ENCODE peak calls at places on chromosome 10, in seven cellular contexts. One of them, this sample, is unnamed. For H3K27me3, the result is how much of the 10 kb centered on the place peaks cover.

GRCh38 chr10:103696411-103697145 is 158.8 kb downstream of the SH3PXD2A start:
- DNase-seq in BE2C: peak
- DNase-seq in sigmoid colon: peak
- DNase-seq in PC-9: peak
- DNase-seq in DND-41: peak
- DNase-seq in astrocyte: peak
- DNase-seq in heart right ventricle: peak
- DNase-seq in this sample: peak

GRCh38 chr10:123044391-123044790 is 35.6 kb downstream of the ACADSB start:
- DNase-seq in BE2C: no peak
- DNase-seq in sigmoid colon: no peak
- DNase-seq in PC-9: peak
- DNase-seq in DND-41: no peak
- DNase-seq in astrocyte: no peak
- DNase-seq in heart right ventricle: no peak
- DNase-seq in this sample: no peak

GRCh38 chr10:47346572-47347302 is 1.4 kb upstream of the RBP3 start:
- DNase-seq in BE2C: no peak
- DNase-seq in sigmoid colon: no peak
- DNase-seq in PC-9: peak
- DNase-seq in DND-41: no peak
- DNase-seq in astrocyte: no peak
- DNase-seq in heart right ventricle: no peak
- DNase-seq in this sample: no peak

GRCh38 chr10:42630537-42631134 is 7.7 kb downstream of the ZNF33B start:
- DNase-seq in BE2C: no peak
- DNase-seq in sigmoid colon: no peak
- DNase-seq in PC-9: no peak
- DNase-seq in DND-41: no peak
- DNase-seq in astrocyte: no peak
- DNase-seq in heart right ventricle: no peak
- DNase-seq in this sample: no peak

GRCh38 chr10:30931094-30931493 is 100.6 kb downstream of the ZNF438 start:
- DNase-seq in BE2C: no peak
- DNase-seq in sigmoid colon: no peak
- DNase-seq in PC-9: no peak
- DNase-seq in DND-41: no peak
- DNase-seq in astrocyte: no peak
- DNase-seq in heart right ventricle: no peak
- DNase-seq in this sample: no peak

GRCh38 chr10:102310356-102311024 is 65.2 kb downstream of the GBF1 start:
- DNase-seq in BE2C: no peak
- DNase-seq in sigmoid colon: no peak
- DNase-seq in PC-9: peak
- DNase-seq in DND-41: no peak
- DNase-seq in astrocyte: peak
- DNase-seq in heart right ventricle: no peak
- DNase-seq in this sample: no peak

GRCh38 chr10:23945845-23946244 is 263.1 kb upstream of the KIAA1217 start:
- DNase-seq in BE2C: no peak
- DNase-seq in sigmoid colon: no peak
- DNase-seq in PC-9: no peak
- DNase-seq in DND-41: no peak
- DNase-seq in astrocyte: no peak
- DNase-seq in heart right ventricle: no peak
- DNase-seq in this sample: no peak

GRCh38 chr10:76001461-76001860 is 570.0 kb downstream of the LRMDA start:
- DNase-seq in BE2C: no peak
- DNase-seq in sigmoid colon: no peak
- DNase-seq in PC-9: no peak
- DNase-seq in DND-41: no peak
- DNase-seq in astrocyte: no peak
- DNase-seq in heart right ventricle: no peak
- DNase-seq in this sample: no peak

GRCh38 chr10:3948843-3949242 is 163.8 kb upstream of the KLF6 start:
- DNase-seq in BE2C: no peak
- DNase-seq in sigmoid colon: no peak
- DNase-seq in PC-9: no peak
- DNase-seq in DND-41: peak
- DNase-seq in astrocyte: peak
- DNase-seq in heart right ventricle: no peak
- DNase-seq in this sample: peak

GRCh38 chr10:31836569-31837406 is 91.8 kb downstream of the ARHGAP12 start:
- DNase-seq in BE2C: peak
- DNase-seq in sigmoid colon: no peak
- DNase-seq in PC-9: no peak
- DNase-seq in DND-41: peak
- DNase-seq in astrocyte: peak
- DNase-seq in heart right ventricle: no peak
- DNase-seq in this sample: no peak

GRCh38 chr10:102799691-102800435 is 37.4 kb downstream of the CYP17A1 start:
- DNase-seq in BE2C: no peak
- DNase-seq in sigmoid colon: peak
- DNase-seq in PC-9: no peak
- DNase-seq in DND-41: no peak
- DNase-seq in astrocyte: peak
- DNase-seq in heart right ventricle: peak
- DNase-seq in this sample: no peak

GRCh38 chr10:46515402-46516192 is 40.9 kb downstream of the GPRIN2 start:
- DNase-seq in BE2C: no peak
- DNase-seq in sigmoid colon: no peak
- DNase-seq in PC-9: no peak
- DNase-seq in DND-41: peak
- DNase-seq in astrocyte: no peak
- DNase-seq in heart right ventricle: no peak
- DNase-seq in this sample: no peak

GRCh38 chr10:123297175-123297574 is 143.0 kb downstream of the BUB3 start:
- DNase-seq in BE2C: no peak
- DNase-seq in sigmoid colon: no peak
- DNase-seq in PC-9: no peak
- DNase-seq in DND-41: no peak
- DNase-seq in astrocyte: no peak
- DNase-seq in heart right ventricle: no peak
- DNase-seq in this sample: no peak

GRCh38 chr10:43136432-43136831 is 1.8 kb upstream of the CSGALNACT2 start:
- DNase-seq in BE2C: no peak
- DNase-seq in sigmoid colon: no peak
- DNase-seq in PC-9: no peak
- DNase-seq in DND-41: no peak
- DNase-seq in astrocyte: no peak
- DNase-seq in heart right ventricle: no peak
- DNase-seq in this sample: no peak

GRCh38 chr10:84155521-84155920 is 16.2 kb downstream of the GHITM start:
- DNase-seq in BE2C: no peak
- DNase-seq in sigmoid colon: no peak
- DNase-seq in PC-9: no peak
- DNase-seq in DND-41: no peak
- DNase-seq in astrocyte: no peak
- DNase-seq in heart right ventricle: no peak
- DNase-seq in this sample: no peak

GRCh38 chr10:59036311-59037017 is 140.0 kb upstream of the PHYHIPL start:
- DNase-seq in BE2C: no peak
- DNase-seq in sigmoid colon: no peak
- DNase-seq in PC-9: no peak
- DNase-seq in DND-41: no peak
- DNase-seq in astrocyte: no peak
- DNase-seq in heart right ventricle: no peak
- DNase-seq in this sample: no peak

GRCh38 chr10:43849551-43849950 is 200.9 kb upstream of the ZNF32 start:
- DNase-seq in BE2C: no peak
- DNase-seq in sigmoid colon: no peak
- DNase-seq in PC-9: no peak
- DNase-seq in DND-41: no peak
- DNase-seq in astrocyte: no peak
- DNase-seq in heart right ventricle: no peak
- DNase-seq in this sample: no peak

GRCh38 chr10:117778241-117778640 is 235.7 kb downstream of the EMX2 start:
- DNase-seq in BE2C: no peak
- DNase-seq in sigmoid colon: no peak
- DNase-seq in PC-9: no peak
- DNase-seq in DND-41: no peak
- DNase-seq in astrocyte: no peak
- DNase-seq in heart right ventricle: no peak
- DNase-seq in this sample: no peak

GRCh38 chr10:9911488-9911887 is 1106.2 kb upstream of the CELF2 start:
- DNase-seq in BE2C: no peak
- DNase-seq in sigmoid colon: no peak
- DNase-seq in PC-9: no peak
- DNase-seq in DND-41: no peak
- DNase-seq in astrocyte: no peak
- DNase-seq in heart right ventricle: no peak
- DNase-seq in this sample: no peak

GRCh38 chr10:55233505-55233904 is 432.5 kb upstream of the PCDH15 start:
- DNase-seq in BE2C: no peak
- DNase-seq in sigmoid colon: no peak
- DNase-seq in PC-9: no peak
- DNase-seq in DND-41: no peak
- DNase-seq in astrocyte: no peak
- DNase-seq in heart right ventricle: no peak
- DNase-seq in this sample: no peak

GRCh38 chr10:13960603-13961002 is 370.1 kb downstream of the FRMD4A start:
- DNase-seq in BE2C: no peak
- DNase-seq in sigmoid colon: no peak
- DNase-seq in PC-9: no peak
- DNase-seq in DND-41: no peak
- DNase-seq in astrocyte: no peak
- DNase-seq in heart right ventricle: no peak
- DNase-seq in this sample: no peak

GRCh38 chr10:29826801-29827200 is 192.0 kb upstream of the SVIL start:
- DNase-seq in BE2C: no peak
- DNase-seq in sigmoid colon: no peak
- DNase-seq in PC-9: no peak
- DNase-seq in DND-41: no peak
- DNase-seq in astrocyte: no peak
- DNase-seq in heart right ventricle: no peak
- DNase-seq in this sample: no peak

GRCh38 chr10:23556727-23557440 is 118.0 kb downstream of the OTUD1 start:
- DNase-seq in BE2C: no peak
- DNase-seq in sigmoid colon: no peak
- DNase-seq in PC-9: no peak
- DNase-seq in DND-41: no peak
- DNase-seq in astrocyte: peak
- DNase-seq in heart right ventricle: no peak
- DNase-seq in this sample: peak

GRCh38 chr10:27447540-27447939 is 56.6 kb upstream of the RAB18 start:
- DNase-seq in BE2C: no peak
- DNase-seq in sigmoid colon: no peak
- DNase-seq in PC-9: no peak
- DNase-seq in DND-41: no peak
- DNase-seq in astrocyte: no peak
- DNase-seq in heart right ventricle: no peak
- DNase-seq in this sample: no peak

GRCh38 chr10:75884808-75885207 is 453.4 kb downstream of the LRMDA start:
- DNase-seq in BE2C: no peak
- DNase-seq in sigmoid colon: no peak
- DNase-seq in PC-9: no peak
- DNase-seq in DND-41: no peak
- DNase-seq in astrocyte: no peak
- DNase-seq in heart right ventricle: no peak
- DNase-seq in this sample: no peak

GRCh38 chr10:132542819-132543218 is 5.2 kb downstream of the INPP5A start:
- DNase-seq in BE2C: no peak
- DNase-seq in sigmoid colon: no peak
- DNase-seq in PC-9: no peak
- DNase-seq in DND-41: no peak
- DNase-seq in astrocyte: no peak
- DNase-seq in heart right ventricle: no peak
- DNase-seq in this sample: no peak
- H3K27me3 ChIP-seq in BE2C: under half
- H3K27me3 ChIP-seq in sigmoid colon: under half
- H3K27me3 ChIP-seq in PC-9: under half
- H3K27me3 ChIP-seq in DND-41: under half
- H3K27me3 ChIP-seq in astrocyte: under half
- H3K27me3 ChIP-seq in heart right ventricle: under half
- H3K27me3 ChIP-seq in this sample: under half

GRCh38 chr10:17183110-17183509 is 18.4 kb downstream of the TRDMT1 start:
- DNase-seq in BE2C: no peak
- DNase-seq in sigmoid colon: no peak
- DNase-seq in PC-9: no peak
- DNase-seq in DND-41: no peak
- DNase-seq in astrocyte: no peak
- DNase-seq in heart right ventricle: no peak
- DNase-seq in this sample: no peak
- TF ChIP-seq CTCF in BE2C: peak
- TF ChIP-seq CTCF in sigmoid colon: no peak
- TF ChIP-seq CTCF in PC-9: no peak
- TF ChIP-seq CTCF in DND-41: no peak
- TF ChIP-seq CTCF in astrocyte: peak
- TF ChIP-seq CTCF in heart right ventricle: no peak
- TF ChIP-seq CTCF in this sample: peak

DNA sequence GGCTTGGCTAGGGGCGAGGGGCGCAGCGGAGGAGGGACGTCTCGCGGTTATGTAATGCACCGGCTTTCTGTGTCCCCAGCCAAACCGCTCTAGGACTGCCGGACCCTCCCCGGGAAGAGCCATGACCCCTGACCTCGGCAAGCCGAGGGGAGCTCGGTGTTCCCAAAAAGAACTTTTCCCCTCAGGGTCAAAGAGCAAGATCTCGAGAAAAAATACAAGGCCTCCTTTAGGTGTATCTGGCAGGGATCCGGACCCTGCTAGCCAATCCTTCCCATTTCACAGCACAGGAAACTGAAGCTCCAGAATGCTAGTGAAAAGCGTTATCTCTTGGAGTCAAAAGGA is 590 bp upstream of the SLC16A12 start:
- DNase-seq in BE2C: no peak
- DNase-seq in sigmoid colon: no peak
- DNase-seq in PC-9: no peak
- DNase-seq in DND-41: no peak
- DNase-seq in astrocyte: no peak
- DNase-seq in heart right ventricle: no peak
- DNase-seq in this sample: no peak
- H3K27me3 ChIP-seq in BE2C: under half
- H3K27me3 ChIP-seq in sigmoid colon: under half
- H3K27me3 ChIP-seq in PC-9: under half
- H3K27me3 ChIP-seq in DND-41: under half
- H3K27me3 ChIP-seq in astrocyte: under half
- H3K27me3 ChIP-seq in heart right ventricle: under half
- H3K27me3 ChIP-seq in this sample: half or more

DNA sequence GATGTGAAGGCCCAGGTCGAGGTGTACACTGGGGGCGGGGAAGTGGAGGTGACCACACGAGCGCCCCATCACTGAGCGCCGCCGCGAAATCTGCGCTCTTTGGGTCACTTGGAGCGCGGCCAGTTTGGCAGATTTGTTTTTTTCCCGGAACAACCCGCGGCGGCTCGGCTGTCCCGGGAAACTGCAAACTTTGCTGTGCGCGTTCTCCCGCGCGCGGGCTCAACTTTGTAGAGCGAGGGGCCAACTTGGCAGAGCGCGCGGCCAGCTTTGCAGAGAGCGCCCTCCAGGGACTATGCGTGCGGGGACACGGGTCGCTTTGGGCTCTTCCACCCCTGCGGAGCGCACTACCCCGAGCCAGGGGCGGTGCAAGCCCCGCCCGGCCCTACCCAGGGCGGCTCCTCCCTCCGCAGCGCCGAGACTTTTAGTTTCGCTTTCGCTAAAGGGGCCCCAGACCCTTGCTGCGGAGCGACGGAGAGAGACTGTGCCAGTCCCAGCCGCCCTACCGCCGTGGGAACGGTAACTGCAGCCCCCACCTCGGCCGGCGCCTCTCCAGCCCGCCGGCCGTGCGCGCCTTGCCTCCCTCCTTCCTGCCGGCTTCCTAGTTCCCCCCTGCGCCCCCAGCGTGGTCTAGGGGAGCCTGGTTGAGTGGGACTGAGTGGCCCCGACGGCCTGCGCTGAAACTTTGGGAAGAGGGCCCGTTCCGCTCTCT is at the start of gene CASP7:
- DNase-seq in BE2C: peak
- DNase-seq in sigmoid colon: peak
- DNase-seq in PC-9: peak
- DNase-seq in DND-41: peak
- DNase-seq in astrocyte: peak
- DNase-seq in heart right ventricle: peak
- DNase-seq in this sample: peak
- TF ChIP-seq CTCF in BE2C: peak
- TF ChIP-seq CTCF in sigmoid colon: no peak
- TF ChIP-seq CTCF in PC-9: no peak
- TF ChIP-seq CTCF in DND-41: peak
- TF ChIP-seq CTCF in astrocyte: no peak
- TF ChIP-seq CTCF in heart right ventricle: no peak
- TF ChIP-seq CTCF in this sample: peak